ENCODE peak calls at places on chromosomes 7 and 10, in eight cellular contexts. X, Z, T, E, R, V, Q and O are unnamed samples.

GRCh38 chr7:50709151-50709550 is 73.5 kb downstream of the GRB10 start:
- DNase-seq in X (no peak), Z (no peak), T (no peak), E (no peak), R (no peak), V (no peak), Q (no peak), O (no peak)

GRCh38 chr7:70030745-70031144 is 432.5 kb downstream of the AUTS2 start:
- DNase-seq in X (no peak), Z (no peak), T (no peak), E (no peak), R (no peak), V (no peak), Q (no peak), O (no peak)

GRCh38 chr7:46369933-46370654 is 449.0 kb upstream of the IGFBP3 start:
- DNase-seq in X (no peak), Z (no peak), T (no peak), E (no peak), R (no peak), V (no peak), Q (peak; percentile 93), O (no peak)

GRCh38 chr10:70462349-70462984 is 16.1 kb upstream of the PALD1 start:
- DNase-seq in X (no peak), Z (no peak), T (no peak), E (no peak), R (peak; percentile 24), V (peak; percentile 85), Q (peak; percentile 23), O (peak; percentile 39)

GRCh38 chr10:112115781-112116385 is 67.7 kb downstream of the GPAM start:
- DNase-seq in X (peak; percentile 77), Z (no peak), T (no peak), E (peak; percentile 35), R (peak; percentile 25), V (peak; percentile 49), Q (no peak), O (no peak)

GRCh38 chr7:12137283-12137682 is 73.8 kb upstream of the TMEM106B start:
- DNase-seq in X (no peak), Z (no peak), T (no peak), E (no peak), R (no peak), V (no peak), Q (peak; percentile 59), O (no peak)

GRCh38 chr10:921471-922414 is 9.8 kb downstream of the LARP4B start:
- DNase-seq in X (no peak), Z (no peak), T (no peak), E (no peak), R (no peak), V (no peak), Q (peak; percentile 89), O (no peak)

GRCh38 chr7:55052726-55053431 is 34.1 kb downstream of the EGFR start:
- DNase-seq in X (no peak), Z (no peak), T (no peak), E (no peak), R (no peak), V (no peak), Q (peak; percentile 70), O (no peak)

GRCh38 chr7:138957217-138957616 is 24.0 kb downstream of the KIAA1549 start:
- DNase-seq in X (no peak), Z (no peak), T (no peak), E (no peak), R (no peak), V (no peak), Q (no peak), O (no peak)

GRCh38 chr10:42479057-42479456 is 159.3 kb downstream of the ZNF33B start:
- DNase-seq in X (no peak), Z (no peak), T (no peak), E (no peak), R (no peak), V (no peak), Q (no peak), O (no peak)

GRCh38 chr10:50360486-50360885 is 109.2 kb upstream of the ASAH2 start:
- DNase-seq in X (no peak), Z (no peak), T (no peak), E (no peak), R (no peak), V (no peak), Q (peak; percentile 37), O (no peak)

GRCh38 chr7:98250789-98251188 is 1.2 kb downstream of the TECPR1 start:
- DNase-seq in X (peak; percentile 44), Z (no peak), T (no peak), E (no peak), R (peak; percentile 25), V (peak; percentile 32), Q (no peak), O (no peak)

GRCh38 chr10:110357252-110357780 is 52.6 kb upstream of the SMNDC1 start:
- DNase-seq in X (no peak), Z (no peak), T (no peak), E (no peak), R (peak; percentile 45), V (no peak), Q (peak; percentile 97), O (no peak)

GRCh38 chr7:65475734-65476319 is 102.2 kb downstream of the ZNF92 start:
- DNase-seq in X (no peak), Z (no peak), T (peak; percentile 62), E (no peak), R (peak; percentile 23), V (no peak), Q (peak; percentile 41), O (no peak)

GRCh38 chr7:117986645-117987269 is 113.5 kb upstream of the CTTNBP2 start:
- DNase-seq in X (no peak), Z (no peak), T (no peak), E (no peak), R (no peak), V (peak; percentile 17), Q (no peak), O (no peak)

GRCh38 chr7:85875398-85875797 is 688.5 kb upstream of the SEMA3D start:
- DNase-seq in X (no peak), Z (no peak), T (no peak), E (no peak), R (no peak), V (no peak), Q (no peak), O (no peak)

GRCh38 chr7:157516911-157517781 is 180.3 kb downstream of the DNAJB6 start:
- DNase-seq in X (no peak), Z (peak; percentile 57), T (peak; percentile 17), E (no peak), R (no peak), V (no peak), Q (no peak), O (no peak)

GRCh38 chr7:5284304-5285281 is 1.9 kb downstream of the SLC29A4 start:
- DNase-seq in X (peak; percentile 95), Z (peak; percentile 77), T (no peak), E (no peak), R (peak; percentile 56), V (peak; percentile 73), Q (no peak), O (no peak)

GRCh38 chr10:11162828-11163599 is 145.3 kb downstream of the CELF2 start:
- DNase-seq in X (no peak), Z (peak; percentile 80), T (no peak), E (no peak), R (peak; percentile 81), V (peak; percentile 17), Q (no peak), O (peak; percentile 55)

DNA sequence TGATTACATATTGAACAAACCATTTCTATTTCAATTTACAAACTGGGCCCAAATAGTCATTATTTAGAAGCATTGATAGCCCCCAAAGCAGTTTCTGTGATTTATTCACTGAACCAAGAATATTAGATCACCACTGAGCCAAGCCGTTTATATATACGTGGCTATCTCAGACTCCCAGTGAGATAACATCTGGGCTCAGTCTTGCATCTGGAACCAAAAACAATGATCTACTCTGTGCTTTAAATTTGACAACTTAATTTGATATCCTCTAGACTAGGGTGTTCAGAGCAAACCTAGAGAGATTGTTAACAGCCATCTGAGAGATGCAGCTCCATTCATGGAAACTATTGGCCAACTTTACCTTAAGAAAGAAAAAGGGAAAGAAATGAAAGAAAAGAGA is 41.4 kb upstream of the BTBD16 start:
- DNase-seq in X (no peak), Z (no peak), T (no peak), E (no peak), R (no peak), V (no peak), Q (no peak), O (no peak)
- H3K27ac ChIP-seq in X (no peak overlapping the region), Z (no peak overlapping the region), T (no peak overlapping the region), E (no peak overlapping the region), R (no peak overlapping the region), V (no peak overlapping the region), Q (no peak overlapping the region), O (no peak overlapping the region)

GRCh38 chr10:103395754-103396066 is 565 bp downstream of the ATP5MK start:
- DNase-seq in X (peak; percentile 31), Z (no peak), T (no peak), E (no peak), R (peak; percentile 25), V (no peak), Q (peak; percentile 19), O (no peak)
- H3K27ac ChIP-seq in X (peak overlapping the region; percentile 14), Z (peak overlapping the region; percentile 85), T (peak overlapping the region; percentile 87), E (peak overlapping the region; percentile 97), R (peak overlapping the region; percentile 90), V (peak overlapping the region; percentile 81), Q (peak overlapping the region; percentile 84), O (peak overlapping the region; percentile 82)

DNA sequence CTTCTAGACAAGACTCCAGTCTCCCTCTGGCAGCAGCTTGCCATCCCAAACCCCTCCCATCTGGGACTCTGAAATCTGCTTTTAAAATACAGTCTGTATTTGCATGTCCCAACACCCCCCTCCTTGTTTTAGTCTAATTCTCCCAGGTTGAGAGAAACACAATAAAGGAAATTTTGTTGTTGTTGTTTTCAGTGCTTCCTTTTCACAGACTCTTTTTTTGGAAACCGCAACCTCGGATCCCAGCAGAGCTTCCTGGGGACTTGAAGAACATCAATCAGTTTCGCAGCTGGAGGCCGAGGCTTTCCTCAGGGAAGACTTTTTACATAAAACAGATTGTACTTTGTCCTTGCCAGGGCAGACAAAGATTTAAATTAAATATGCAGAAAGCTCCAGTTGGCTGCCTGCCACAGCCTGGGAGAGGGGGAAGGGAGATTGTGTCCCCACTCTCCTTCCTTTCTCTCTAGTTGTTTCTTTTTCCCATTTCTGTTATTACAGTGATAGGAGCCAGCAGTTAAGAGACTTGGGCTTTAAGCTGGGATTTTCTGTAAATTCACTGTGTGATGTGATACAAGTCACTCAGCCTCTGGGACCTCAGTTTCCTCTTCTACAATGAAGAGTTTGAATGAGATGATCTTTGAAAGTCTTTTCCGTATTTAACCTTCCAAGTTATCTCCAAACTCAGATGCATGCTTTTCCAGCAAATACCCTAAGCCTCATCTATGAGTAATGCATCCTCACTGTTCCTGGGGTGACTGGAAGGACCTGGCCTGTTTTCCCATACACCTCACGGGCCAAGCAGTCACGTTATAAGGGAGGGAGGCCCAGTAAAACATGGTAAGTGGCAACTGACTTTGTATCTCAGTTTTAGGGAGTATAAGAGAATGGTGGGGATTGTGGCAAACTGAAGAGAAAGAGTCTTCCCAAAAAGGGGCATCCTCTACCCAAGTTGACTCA is 192.3 kb downstream of the REEP3 start:
- DNase-seq in X (peak; percentile 99), Z (no peak), T (no peak), E (no peak), R (peak; percentile 79), V (peak; percentile 81), Q (peak; percentile 76), O (no peak)
- H3K27ac ChIP-seq in X (peak overlapping the region; percentile 90), Z (peak overlapping the region; percentile 58), T (peak overlapping the region; percentile 84), E (peak overlapping the region; percentile 82), R (peak overlapping the region; percentile 87), V (peak overlapping the region; percentile 88), Q (no peak overlapping the region), O (peak overlapping the region; percentile 89)

DNA sequence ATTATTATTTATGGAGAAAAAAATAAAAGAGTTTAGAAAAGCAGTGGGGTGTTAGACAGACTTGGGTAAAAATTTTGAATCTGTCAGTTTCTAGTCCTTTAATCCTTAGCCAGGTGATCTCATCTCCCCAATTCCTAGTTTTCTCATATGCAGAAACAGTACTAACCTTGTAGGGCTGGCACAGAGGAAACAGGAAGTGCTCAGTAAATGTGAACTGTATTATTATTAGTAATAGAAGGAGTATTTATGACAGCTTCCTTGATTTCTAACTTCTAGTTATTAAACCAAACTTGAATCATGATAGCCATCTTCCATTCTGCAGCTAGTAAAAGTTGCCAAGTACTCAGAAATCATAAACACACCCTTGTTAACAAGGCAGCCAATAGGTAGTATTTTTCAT is 12.5 kb downstream of the TBX20 start:
- DNase-seq in X (no peak), Z (no peak), T (no peak), E (no peak), R (no peak), V (no peak), Q (no peak), O (no peak)
- H3K27ac ChIP-seq in X (no peak overlapping the region), Z (no peak overlapping the region), T (no peak overlapping the region), E (no peak overlapping the region), R (no peak overlapping the region), V (no peak overlapping the region), Q (no peak overlapping the region), O (no peak overlapping the region)